ENCODE peak calls at places on chromosomes 2 and 18, in five cellular contexts. One of them, this sample, is unnamed.

GRCh38 chr2:181419124-181419855 is 37.9 kb upstream of the ITGA4 start:
- DNase-seq in CD8-positive, alpha-beta T cell: no peak
- DNase-seq in dorsolateral prefrontal cortex: no peak
- DNase-seq in heart right ventricle: no peak
- DNase-seq in MM.1S: no peak
- DNase-seq in this sample: no peak

GRCh38 chr2:122643725-122644329 is 888.4 kb downstream of the TSN start:
- DNase-seq in CD8-positive, alpha-beta T cell: no peak
- DNase-seq in dorsolateral prefrontal cortex: no peak
- DNase-seq in heart right ventricle: no peak
- DNase-seq in MM.1S: no peak
- DNase-seq in this sample: no peak

GRCh38 chr2:46339676-46340459 is 42.7 kb downstream of the EPAS1 start:
- DNase-seq in CD8-positive, alpha-beta T cell: no peak
- DNase-seq in dorsolateral prefrontal cortex: no peak
- DNase-seq in heart right ventricle: peak
- DNase-seq in MM.1S: no peak
- DNase-seq in this sample: no peak

GRCh38 chr2:180647651-180648050 is 332.8 kb upstream of the UBE2E3 start:
- DNase-seq in CD8-positive, alpha-beta T cell: no peak
- DNase-seq in dorsolateral prefrontal cortex: no peak
- DNase-seq in heart right ventricle: no peak
- DNase-seq in MM.1S: no peak
- DNase-seq in this sample: no peak

GRCh38 chr18:36530676-36531405 is 233.3 kb downstream of the FHOD3 start:
- DNase-seq in CD8-positive, alpha-beta T cell: no peak
- DNase-seq in dorsolateral prefrontal cortex: no peak
- DNase-seq in heart right ventricle: no peak
- DNase-seq in MM.1S: no peak
- DNase-seq in this sample: no peak

GRCh38 chr2:171712051-171712450 is 24.8 kb downstream of the DYNC1I2 start:
- DNase-seq in CD8-positive, alpha-beta T cell: no peak
- DNase-seq in dorsolateral prefrontal cortex: no peak
- DNase-seq in heart right ventricle: no peak
- DNase-seq in MM.1S: no peak
- DNase-seq in this sample: no peak

GRCh38 chr2:76080154-76080553 is 369.4 kb upstream of the GCFC2 start:
- DNase-seq in CD8-positive, alpha-beta T cell: no peak
- DNase-seq in dorsolateral prefrontal cortex: no peak
- DNase-seq in heart right ventricle: no peak
- DNase-seq in MM.1S: no peak
- DNase-seq in this sample: no peak

GRCh38 chr18:34659579-34660517 is 50.2 kb upstream of the DTNA start:
- DNase-seq in CD8-positive, alpha-beta T cell: no peak
- DNase-seq in dorsolateral prefrontal cortex: peak
- DNase-seq in heart right ventricle: peak
- DNase-seq in MM.1S: no peak
- DNase-seq in this sample: peak

GRCh38 chr2:98795535-98795902 is 64.6 kb upstream of the MGAT4A start:
- DNase-seq in CD8-positive, alpha-beta T cell: no peak
- DNase-seq in dorsolateral prefrontal cortex: no peak
- DNase-seq in heart right ventricle: no peak
- DNase-seq in MM.1S: no peak
- DNase-seq in this sample: no peak

GRCh38 chr18:67525328-67526110 is 9.0 kb upstream of the DSEL start:
- DNase-seq in CD8-positive, alpha-beta T cell: no peak
- DNase-seq in dorsolateral prefrontal cortex: no peak
- DNase-seq in heart right ventricle: peak
- DNase-seq in MM.1S: no peak
- DNase-seq in this sample: no peak

GRCh38 chr2:161223139-161223732 is 63.0 kb downstream of the TANK start:
- DNase-seq in CD8-positive, alpha-beta T cell: peak
- DNase-seq in dorsolateral prefrontal cortex: no peak
- DNase-seq in heart right ventricle: no peak
- DNase-seq in MM.1S: peak
- DNase-seq in this sample: no peak

GRCh38 chr2:63737085-63737701 is 104.5 kb upstream of the UGP2 start:
- DNase-seq in CD8-positive, alpha-beta T cell: no peak
- DNase-seq in dorsolateral prefrontal cortex: no peak
- DNase-seq in heart right ventricle: no peak
- DNase-seq in MM.1S: no peak
- DNase-seq in this sample: no peak

GRCh38 chr2:29821591-29821990 is 99.8 kb downstream of the ALK start:
- DNase-seq in CD8-positive, alpha-beta T cell: no peak
- DNase-seq in dorsolateral prefrontal cortex: no peak
- DNase-seq in heart right ventricle: no peak
- DNase-seq in MM.1S: no peak
- DNase-seq in this sample: no peak

GRCh38 chr2:190950566-190950991 is 63.4 kb downstream of the STAT1 start:
- DNase-seq in CD8-positive, alpha-beta T cell: no peak
- DNase-seq in dorsolateral prefrontal cortex: no peak
- DNase-seq in heart right ventricle: no peak
- DNase-seq in MM.1S: no peak
- DNase-seq in this sample: no peak

GRCh38 chr18:43965691-43966090 is 688.4 kb upstream of the SYT4 start:
- DNase-seq in CD8-positive, alpha-beta T cell: no peak
- DNase-seq in dorsolateral prefrontal cortex: no peak
- DNase-seq in heart right ventricle: no peak
- DNase-seq in MM.1S: no peak
- DNase-seq in this sample: no peak

GRCh38 chr2:178700922-178701342 is 106.3 kb downstream of the TTN start:
- DNase-seq in CD8-positive, alpha-beta T cell: no peak
- DNase-seq in dorsolateral prefrontal cortex: no peak
- DNase-seq in heart right ventricle: no peak
- DNase-seq in MM.1S: peak
- DNase-seq in this sample: no peak

GRCh38 chr18:74412106-74412880 is 44.8 kb downstream of the DIPK1C start:
- DNase-seq in CD8-positive, alpha-beta T cell: no peak
- DNase-seq in dorsolateral prefrontal cortex: peak
- DNase-seq in heart right ventricle: no peak
- DNase-seq in MM.1S: no peak
- DNase-seq in this sample: peak

GRCh38 chr2:7951001-7951400 is 730.9 kb upstream of the ID2 start:
- DNase-seq in CD8-positive, alpha-beta T cell: no peak
- DNase-seq in dorsolateral prefrontal cortex: no peak
- DNase-seq in heart right ventricle: no peak
- DNase-seq in MM.1S: no peak
- DNase-seq in this sample: no peak

GRCh38 chr2:7835693-7836680 is 845.9 kb upstream of the ID2 start:
- DNase-seq in CD8-positive, alpha-beta T cell: no peak
- DNase-seq in dorsolateral prefrontal cortex: no peak
- DNase-seq in heart right ventricle: no peak
- DNase-seq in MM.1S: no peak
- DNase-seq in this sample: no peak

GRCh38 chr2:96470636-96471035 is 34.5 kb downstream of the NEURL3 start:
- DNase-seq in CD8-positive, alpha-beta T cell: peak
- DNase-seq in dorsolateral prefrontal cortex: peak
- DNase-seq in heart right ventricle: peak
- DNase-seq in MM.1S: no peak
- DNase-seq in this sample: no peak

GRCh38 chr2:26317377-26318105 is 28.4 kb upstream of the SELENOI start:
- DNase-seq in CD8-positive, alpha-beta T cell: no peak
- DNase-seq in dorsolateral prefrontal cortex: no peak
- DNase-seq in heart right ventricle: no peak
- DNase-seq in MM.1S: no peak
- DNase-seq in this sample: no peak

GRCh38 chr2:240640939-240641338 is 15.7 kb downstream of the GPR35 start:
- DNase-seq in CD8-positive, alpha-beta T cell: peak
- DNase-seq in dorsolateral prefrontal cortex: no peak
- DNase-seq in heart right ventricle: no peak
- DNase-seq in MM.1S: no peak
- DNase-seq in this sample: no peak

GRCh38 chr2:26731714-26732113 is 32.4 kb upstream of the SLC35F6 start:
- DNase-seq in CD8-positive, alpha-beta T cell: no peak
- DNase-seq in dorsolateral prefrontal cortex: no peak
- DNase-seq in heart right ventricle: no peak
- DNase-seq in MM.1S: no peak
- DNase-seq in this sample: no peak

GRCh38 chr18:31325051-31325450 is 7.1 kb downstream of the DSG1 start:
- DNase-seq in CD8-positive, alpha-beta T cell: no peak
- DNase-seq in dorsolateral prefrontal cortex: no peak
- DNase-seq in heart right ventricle: no peak
- DNase-seq in MM.1S: no peak
- DNase-seq in this sample: no peak

GRCh38 chr18:34977787-34978532 is 63.3 kb upstream of the MAPRE2 start:
- DNase-seq in CD8-positive, alpha-beta T cell: peak
- DNase-seq in dorsolateral prefrontal cortex: peak
- DNase-seq in heart right ventricle: peak
- DNase-seq in MM.1S: peak
- DNase-seq in this sample: no peak

GRCh38 chr2:130869441-130870160 is 32.9 kb downstream of the ARHGEF4 start:
- DNase-seq in CD8-positive, alpha-beta T cell: no peak
- DNase-seq in dorsolateral prefrontal cortex: peak
- DNase-seq in heart right ventricle: no peak
- DNase-seq in MM.1S: no peak
- DNase-seq in this sample: peak

GRCh38 chr2:218252509-218253247 is 8.1 kb upstream of the GPBAR1 start:
- DNase-seq in CD8-positive, alpha-beta T cell: no peak
- DNase-seq in dorsolateral prefrontal cortex: no peak
- DNase-seq in heart right ventricle: no peak
- DNase-seq in MM.1S: no peak
- DNase-seq in this sample: no peak

GRCh38 chr2:48474599-48475298 is 55.2 kb upstream of the STON1 start:
- DNase-seq in CD8-positive, alpha-beta T cell: no peak
- DNase-seq in dorsolateral prefrontal cortex: no peak
- DNase-seq in heart right ventricle: no peak
- DNase-seq in MM.1S: no peak
- DNase-seq in this sample: no peak

GRCh38 chr2:158297606-158298005 is 158.9 kb downstream of the CCDC148 start:
- DNase-seq in CD8-positive, alpha-beta T cell: no peak
- DNase-seq in dorsolateral prefrontal cortex: no peak
- DNase-seq in heart right ventricle: no peak
- DNase-seq in MM.1S: no peak
- DNase-seq in this sample: no peak

GRCh38 chr2:241201445-241202267 is 13.2 kb downstream of the ANO7 start:
- DNase-seq in CD8-positive, alpha-beta T cell: no peak
- DNase-seq in dorsolateral prefrontal cortex: no peak
- DNase-seq in heart right ventricle: no peak
- DNase-seq in MM.1S: no peak
- DNase-seq in this sample: no peak

GRCh38 chr2:85709385-85709784 is 15.2 kb downstream of the GNLY start:
- DNase-seq in CD8-positive, alpha-beta T cell: no peak
- DNase-seq in dorsolateral prefrontal cortex: no peak
- DNase-seq in heart right ventricle: no peak
- DNase-seq in MM.1S: no peak
- DNase-seq in this sample: no peak

GRCh38 chr2:68319397-68320117 is at the start of gene CNRIP1:
- DNase-seq in CD8-positive, alpha-beta T cell: no peak
- DNase-seq in dorsolateral prefrontal cortex: peak
- DNase-seq in heart right ventricle: peak
- DNase-seq in MM.1S: no peak
- DNase-seq in this sample: peak

GRCh38 chr18:61635901-61636528 is 256.8 kb downstream of the RNF152 start:
- DNase-seq in CD8-positive, alpha-beta T cell: peak
- DNase-seq in dorsolateral prefrontal cortex: peak
- DNase-seq in heart right ventricle: peak
- DNase-seq in MM.1S: peak
- DNase-seq in this sample: peak

GRCh38 chr2:188572592-188572991 is 280.9 kb downstream of the GULP1 start:
- DNase-seq in CD8-positive, alpha-beta T cell: no peak
- DNase-seq in dorsolateral prefrontal cortex: no peak
- DNase-seq in heart right ventricle: no peak
- DNase-seq in MM.1S: no peak
- DNase-seq in this sample: no peak

GRCh38 chr2:85976106-85976920 is 87.5 kb upstream of the ST3GAL5 start:
- DNase-seq in CD8-positive, alpha-beta T cell: no peak
- DNase-seq in dorsolateral prefrontal cortex: no peak
- DNase-seq in heart right ventricle: peak
- DNase-seq in MM.1S: no peak
- DNase-seq in this sample: no peak

GRCh38 chr18:21452381-21452780 is 148.1 kb downstream of the ESCO1 start:
- DNase-seq in CD8-positive, alpha-beta T cell: no peak
- DNase-seq in dorsolateral prefrontal cortex: no peak
- DNase-seq in heart right ventricle: no peak
- DNase-seq in MM.1S: no peak
- DNase-seq in this sample: no peak
- H3K27ac ChIP-seq in CD8-positive, alpha-beta T cell: no peak
- H3K27ac ChIP-seq in dorsolateral prefrontal cortex: no peak
- H3K27ac ChIP-seq in heart right ventricle: no peak
- H3K27ac ChIP-seq in MM.1S: no peak
- H3K27ac ChIP-seq in this sample: no peak

DNA sequence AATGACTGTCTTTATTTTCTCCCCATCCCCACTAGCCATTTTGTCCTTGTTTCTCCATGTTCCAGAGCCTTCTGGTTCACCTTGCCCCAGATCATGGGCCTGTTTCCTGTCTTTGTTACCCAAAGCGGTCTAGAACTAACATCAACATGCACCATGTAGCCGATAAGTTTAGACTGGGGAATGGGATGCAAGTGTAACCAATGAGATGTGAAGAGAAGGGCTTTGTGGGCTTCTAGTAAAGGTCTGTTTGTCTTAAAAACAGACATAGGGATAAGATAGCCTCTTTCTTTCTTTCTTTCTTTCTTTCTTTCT is 25.7 kb downstream of the INPP5D start:
- DNase-seq in CD8-positive, alpha-beta T cell: no peak
- DNase-seq in dorsolateral prefrontal cortex: no peak
- DNase-seq in heart right ventricle: no peak
- DNase-seq in MM.1S: no peak
- DNase-seq in this sample: no peak
- H3K27ac ChIP-seq in CD8-positive, alpha-beta T cell: no peak
- H3K27ac ChIP-seq in dorsolateral prefrontal cortex: peak
- H3K27ac ChIP-seq in heart right ventricle: peak
- H3K27ac ChIP-seq in MM.1S: no peak
- H3K27ac ChIP-seq in this sample: peak

DNA sequence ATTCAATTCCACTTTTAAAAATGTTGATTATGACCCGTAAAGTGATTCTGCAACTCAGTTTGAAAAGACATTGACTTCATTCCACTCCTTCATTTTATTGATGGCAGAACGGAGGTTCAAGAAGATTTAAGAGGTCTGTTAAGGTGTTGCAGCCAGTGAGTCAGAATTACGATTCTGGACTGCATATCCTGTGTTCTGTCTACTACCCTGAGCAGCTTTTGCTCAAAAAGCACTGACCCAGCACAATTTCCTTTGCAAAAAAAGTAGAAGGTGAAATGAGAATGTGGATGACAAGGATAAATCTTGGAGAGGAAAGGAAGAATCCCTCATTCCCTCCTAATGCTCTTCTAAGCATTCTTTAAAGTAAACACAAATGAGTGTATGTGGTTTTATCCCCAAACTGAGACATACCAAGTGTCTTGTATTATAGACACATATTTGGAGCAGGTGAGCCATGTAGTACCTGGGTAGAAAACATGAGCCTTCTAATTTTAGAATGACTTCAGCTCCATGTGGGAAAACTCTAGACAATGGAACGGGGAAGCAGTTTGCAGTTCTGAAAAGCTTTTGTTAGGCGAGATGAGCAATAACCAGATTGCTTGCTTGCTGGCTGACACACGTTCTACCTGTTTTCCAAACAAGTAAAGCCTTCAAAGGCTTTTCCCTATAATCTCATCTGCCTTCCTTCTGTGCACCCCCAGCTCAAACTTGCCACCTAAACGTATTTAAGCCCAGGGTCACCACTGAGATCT is 44.7 kb downstream of the TGFA start:
- DNase-seq in CD8-positive, alpha-beta T cell: no peak
- DNase-seq in dorsolateral prefrontal cortex: no peak
- DNase-seq in heart right ventricle: no peak
- DNase-seq in MM.1S: no peak
- DNase-seq in this sample: no peak
- H3K27ac ChIP-seq in CD8-positive, alpha-beta T cell: no peak
- H3K27ac ChIP-seq in dorsolateral prefrontal cortex: no peak
- H3K27ac ChIP-seq in heart right ventricle: no peak
- H3K27ac ChIP-seq in MM.1S: no peak
- H3K27ac ChIP-seq in this sample: no peak

GRCh38 chr2:260507-261161 is 3.2 kb downstream of the SH3YL1 start:
- DNase-seq in CD8-positive, alpha-beta T cell: no peak
- DNase-seq in dorsolateral prefrontal cortex: no peak
- DNase-seq in heart right ventricle: no peak
- DNase-seq in MM.1S: no peak
- DNase-seq in this sample: no peak
- H3K27ac ChIP-seq in CD8-positive, alpha-beta T cell: no peak
- H3K27ac ChIP-seq in dorsolateral prefrontal cortex: peak
- H3K27ac ChIP-seq in heart right ventricle: no peak
- H3K27ac ChIP-seq in MM.1S: no peak
- H3K27ac ChIP-seq in this sample: no peak

This sample was measured in caudate nucleus.